ENCODE peak calls at places on chromosome 18, in nine cellular contexts. C, R, E, G, B, N, D, Z and Y are unnamed samples.

GRCh38 chr18:69490813-69491212 is 90.1 kb downstream of the DOK6 start:
- DNase-seq in G (no peak), R (no peak), Z (no peak), B (no peak), D (no peak), E (no peak), C (no peak), N (no peak), Y (no peak)

GRCh38 chr18:45557779-45558178 is 57.5 kb upstream of the SLC14A2 start:
- DNase-seq in D (no peak), G (no peak), E (no peak), C (no peak), R (no peak), Z (no peak), N (no peak), B (no peak), Y (no peak)

GRCh38 chr18:61750840-61751668 is 141.8 kb downstream of the RNF152 start:
- DNase-seq in B (no peak), N (no peak), D (no peak), E (no peak), G (no peak), Z (no peak), R (no peak), C (no peak), Y (no peak)

GRCh38 chr18:6271585-6271984 is 143.1 kb downstream of the L3MBTL4 start:
- DNase-seq in N (no peak), Z (no peak), E (no peak), G (no peak), C (no peak), R (no peak), B (no peak), D (no peak), Y (no peak)

GRCh38 chr18:22268641-22269128 is 99.3 kb downstream of the GATA6 start:
- DNase-seq in Z (no peak), C (no peak), R (no peak), E (no peak), G (no peak), D (no peak), N (no peak), B (no peak), Y (no peak)

GRCh38 chr18:35466815-35467623 is 30.7 kb downstream of the INO80C start:
- DNase-seq in R (no peak), D (no peak), N (peak; percentile 89), C (no peak), G (no peak), B (no peak), Z (no peak), E (no peak), Y (no peak)

GRCh38 chr18:44602845-44603244 is 77.8 kb upstream of the SETBP1 start:
- DNase-seq in C (no peak), R (no peak), E (no peak), B (no peak), D (no peak), Z (no peak), G (no peak), N (no peak), Y (no peak)

GRCh38 chr18:48949606-48950535 is 894 bp downstream of the SMAD7 start:
- DNase-seq in D (peak; percentile 48), E (no peak), N (peak; percentile 21), B (no peak), C (no peak), Z (no peak), R (peak; percentile 28), G (peak; percentile 48), Y (peak; percentile 51)

GRCh38 chr18:36830141-36830495 is 1.2 kb downstream of the KIAA1328 start:
- DNase-seq in C (no peak), G (no peak), B (no peak), N (no peak), E (no peak), Z (no peak), D (no peak), R (no peak), Y (no peak)

GRCh38 chr18:58225101-58225500 is 181.1 kb downstream of the NEDD4L start:
- DNase-seq in B (no peak), Z (no peak), R (no peak), D (no peak), E (no peak), C (no peak), N (no peak), G (no peak), Y (no peak)

GRCh38 chr18:8493141-8493540 is 116.1 kb upstream of the RAB12 start:
- DNase-seq in R (no peak), G (no peak), N (no peak), E (no peak), D (no peak), C (no peak), Z (no peak), B (no peak), Y (no peak)

GRCh38 chr18:49168970-49169619 is 218.3 kb upstream of the SMAD7 start:
- DNase-seq in G (no peak), B (no peak), D (peak; percentile 29), C (no peak), E (no peak), Z (peak; percentile 2), R (no peak), N (no peak), Y (peak; percentile 1)

GRCh38 chr18:54843302-54843701 is 15.0 kb downstream of the RAB27B start:
- DNase-seq in B (no peak), D (no peak), E (no peak), Z (no peak), R (no peak), G (no peak), C (no peak), N (no peak), Y (no peak)

GRCh38 chr18:51157215-51157614 is 40.3 kb downstream of the MEX3C start:
- DNase-seq in B (no peak), G (no peak), N (no peak), Z (no peak), D (no peak), C (no peak), E (no peak), R (no peak), Y (no peak)

GRCh38 chr18:36449451-36449850 is 151.9 kb downstream of the FHOD3 start:
- DNase-seq in R (no peak), B (no peak), C (no peak), G (no peak), D (no peak), Z (no peak), N (no peak), E (no peak), Y (no peak)

GRCh38 chr18:74268933-74269620 is 22.7 kb downstream of the CYB5A start:
- DNase-seq in E (no peak), R (no peak), B (no peak), D (no peak), N (no peak), G (no peak), C (no peak), Z (no peak), Y (no peak)

GRCh38 chr18:55136864-55137263 is 177.6 kb upstream of the CCDC68 start:
- DNase-seq in R (no peak), E (no peak), Z (no peak), B (no peak), G (no peak), D (no peak), C (no peak), N (no peak), Y (no peak)

GRCh38 chr18:55013086-55013485 is 53.8 kb upstream of the CCDC68 start:
- DNase-seq in G (no peak), N (no peak), E (no peak), C (no peak), B (no peak), D (no peak), R (no peak), Z (no peak), Y (no peak)

GRCh38 chr18:70423988-70424387 is 135.1 kb downstream of the SOCS6 start:
- DNase-seq in G (no peak), Z (no peak), C (no peak), N (no peak), E (no peak), B (no peak), R (no peak), D (no peak), Y (no peak)

GRCh38 chr18:48996901-48997463 is 46.2 kb upstream of the SMAD7 start:
- DNase-seq in D (no peak), R (no peak), B (no peak), Z (peak; percentile 7), E (no peak), G (peak; percentile 18), N (no peak), C (peak; percentile 38), Y (peak; percentile 22)